ENCODE peak calls at places on chromosome 6, in nine cellular contexts. One of them, this sample, is unnamed.

GRCh38 chr6:3333263-3333662 is 74.5 kb downstream of the PSMG4 start:
- DNase-seq in hypothalamus: no peak
- DNase-seq in frontal cortex: no peak
- DNase-seq in stimulated activated CD4-positive, alpha-beta T cell treated with anti-CD3 and anti-CD28 coated beads, TNF-alpha, amount 100 ng/mL, for 4 hours: no peak
- DNase-seq in heart left ventricle: no peak
- DNase-seq in A549: no peak
- DNase-seq in Ammon's horn: no peak
- DNase-seq in aorta: no peak
- DNase-seq in posterior cingulate gyrus: peak; percentile 58
- DNase-seq in this sample: no peak

GRCh38 chr6:94215614-94216013 is 796.3 kb upstream of the EPHA7 start:
- DNase-seq in Ammon's horn: no peak
- DNase-seq in A549: no peak
- DNase-seq in heart left ventricle: no peak
- DNase-seq in frontal cortex: no peak
- DNase-seq in stimulated activated CD4-positive, alpha-beta T cell treated with anti-CD3 and anti-CD28 coated beads, TNF-alpha, amount 100 ng/mL, for 4 hours: no peak
- DNase-seq in hypothalamus: no peak
- DNase-seq in aorta: no peak
- DNase-seq in posterior cingulate gyrus: no peak
- DNase-seq in this sample: no peak

GRCh38 chr6:112501705-112502104 is 154.6 kb downstream of the RFPL4B start:
- DNase-seq in hypothalamus: no peak
- DNase-seq in aorta: no peak
- DNase-seq in posterior cingulate gyrus: peak; percentile 90
- DNase-seq in heart left ventricle: peak; percentile 42
- DNase-seq in frontal cortex: no peak
- DNase-seq in stimulated activated CD4-positive, alpha-beta T cell treated with anti-CD3 and anti-CD28 coated beads, TNF-alpha, amount 100 ng/mL, for 4 hours: no peak
- DNase-seq in A549: no peak
- DNase-seq in Ammon's horn: peak; percentile 89
- DNase-seq in this sample: no peak

GRCh38 chr6:100862063-100862462 is 19.1 kb downstream of the ASCC3 start:
- DNase-seq in hypothalamus: no peak
- DNase-seq in A549: no peak
- DNase-seq in heart left ventricle: no peak
- DNase-seq in posterior cingulate gyrus: no peak
- DNase-seq in aorta: no peak
- DNase-seq in stimulated activated CD4-positive, alpha-beta T cell treated with anti-CD3 and anti-CD28 coated beads, TNF-alpha, amount 100 ng/mL, for 4 hours: no peak
- DNase-seq in frontal cortex: no peak
- DNase-seq in Ammon's horn: no peak
- DNase-seq in this sample: no peak

GRCh38 chr6:33430991-33431879 is 11.4 kb downstream of the SYNGAP1 start:
- DNase-seq in hypothalamus: peak; percentile 17
- DNase-seq in frontal cortex: peak; percentile 92
- DNase-seq in A549: peak; percentile 81
- DNase-seq in heart left ventricle: peak; percentile 63
- DNase-seq in Ammon's horn: peak; percentile 95
- DNase-seq in posterior cingulate gyrus: peak; percentile 98
- DNase-seq in aorta: peak; percentile 43
- DNase-seq in stimulated activated CD4-positive, alpha-beta T cell treated with anti-CD3 and anti-CD28 coated beads, TNF-alpha, amount 100 ng/mL, for 4 hours: no peak
- DNase-seq in this sample: peak; percentile 51

GRCh38 chr6:55694148-55694547 is 115.2 kb upstream of the HMGCLL1 start:
- DNase-seq in posterior cingulate gyrus: no peak
- DNase-seq in aorta: no peak
- DNase-seq in heart left ventricle: peak; percentile 56
- DNase-seq in frontal cortex: no peak
- DNase-seq in Ammon's horn: no peak
- DNase-seq in A549: no peak
- DNase-seq in hypothalamus: no peak
- DNase-seq in stimulated activated CD4-positive, alpha-beta T cell treated with anti-CD3 and anti-CD28 coated beads, TNF-alpha, amount 100 ng/mL, for 4 hours: no peak
- DNase-seq in this sample: no peak

GRCh38 chr6:166024252-166024651 is 143.4 kb downstream of the TBXT start:
- DNase-seq in heart left ventricle: no peak
- DNase-seq in frontal cortex: no peak
- DNase-seq in hypothalamus: no peak
- DNase-seq in aorta: no peak
- DNase-seq in Ammon's horn: no peak
- DNase-seq in stimulated activated CD4-positive, alpha-beta T cell treated with anti-CD3 and anti-CD28 coated beads, TNF-alpha, amount 100 ng/mL, for 4 hours: no peak
- DNase-seq in A549: no peak
- DNase-seq in posterior cingulate gyrus: peak; percentile 71
- DNase-seq in this sample: no peak

GRCh38 chr6:25027221-25027916 is 91.6 kb upstream of the RIPOR2 start:
- DNase-seq in heart left ventricle: no peak
- DNase-seq in aorta: no peak
- DNase-seq in A549: no peak
- DNase-seq in frontal cortex: no peak
- DNase-seq in stimulated activated CD4-positive, alpha-beta T cell treated with anti-CD3 and anti-CD28 coated beads, TNF-alpha, amount 100 ng/mL, for 4 hours: peak; percentile 47
- DNase-seq in posterior cingulate gyrus: no peak
- DNase-seq in Ammon's horn: no peak
- DNase-seq in hypothalamus: no peak
- DNase-seq in this sample: no peak

GRCh38 chr6:113856011-113856551 is 1.1 kb upstream of the MARCKS start:
- DNase-seq in stimulated activated CD4-positive, alpha-beta T cell treated with anti-CD3 and anti-CD28 coated beads, TNF-alpha, amount 100 ng/mL, for 4 hours: no peak
- DNase-seq in Ammon's horn: peak; percentile 70
- DNase-seq in A549: peak; percentile 23
- DNase-seq in aorta: peak; percentile 45
- DNase-seq in heart left ventricle: no peak
- DNase-seq in hypothalamus: no peak
- DNase-seq in frontal cortex: no peak
- DNase-seq in posterior cingulate gyrus: peak; percentile 83
- DNase-seq in this sample: peak; percentile 58

GRCh38 chr6:164040994-164041393 is 626.5 kb downstream of the QKI start:
- DNase-seq in Ammon's horn: no peak
- DNase-seq in heart left ventricle: no peak
- DNase-seq in stimulated activated CD4-positive, alpha-beta T cell treated with anti-CD3 and anti-CD28 coated beads, TNF-alpha, amount 100 ng/mL, for 4 hours: no peak
- DNase-seq in aorta: no peak
- DNase-seq in posterior cingulate gyrus: no peak
- DNase-seq in A549: no peak
- DNase-seq in hypothalamus: no peak
- DNase-seq in frontal cortex: no peak
- DNase-seq in this sample: no peak

GRCh38 chr6:5506575-5506974 is 245.3 kb downstream of the FARS2 start:
- DNase-seq in posterior cingulate gyrus: no peak
- DNase-seq in heart left ventricle: no peak
- DNase-seq in A549: no peak
- DNase-seq in stimulated activated CD4-positive, alpha-beta T cell treated with anti-CD3 and anti-CD28 coated beads, TNF-alpha, amount 100 ng/mL, for 4 hours: no peak
- DNase-seq in frontal cortex: no peak
- DNase-seq in aorta: no peak
- DNase-seq in hypothalamus: no peak
- DNase-seq in Ammon's horn: no peak
- DNase-seq in this sample: no peak

GRCh38 chr6:7230327-7230691 is 82.7 kb downstream of the SSR1 start:
- DNase-seq in frontal cortex: no peak
- DNase-seq in Ammon's horn: no peak
- DNase-seq in aorta: no peak
- DNase-seq in A549: no peak
- DNase-seq in posterior cingulate gyrus: peak; percentile 78
- DNase-seq in hypothalamus: no peak
- DNase-seq in heart left ventricle: no peak
- DNase-seq in stimulated activated CD4-positive, alpha-beta T cell treated with anti-CD3 and anti-CD28 coated beads, TNF-alpha, amount 100 ng/mL, for 4 hours: no peak
- DNase-seq in this sample: no peak

GRCh38 chr6:105317607-105318533 is 85.0 kb downstream of the PREP start:
- DNase-seq in aorta: no peak
- DNase-seq in frontal cortex: no peak
- DNase-seq in A549: no peak
- DNase-seq in Ammon's horn: no peak
- DNase-seq in stimulated activated CD4-positive, alpha-beta T cell treated with anti-CD3 and anti-CD28 coated beads, TNF-alpha, amount 100 ng/mL, for 4 hours: no peak
- DNase-seq in hypothalamus: no peak
- DNase-seq in heart left ventricle: no peak
- DNase-seq in posterior cingulate gyrus: no peak
- DNase-seq in this sample: peak; percentile 16

GRCh38 chr6:12751694-12752304 is 35.2 kb downstream of the PHACTR1 start:
- DNase-seq in A549: peak; percentile 15
- DNase-seq in frontal cortex: peak; percentile 47
- DNase-seq in stimulated activated CD4-positive, alpha-beta T cell treated with anti-CD3 and anti-CD28 coated beads, TNF-alpha, amount 100 ng/mL, for 4 hours: no peak
- DNase-seq in heart left ventricle: peak; percentile 41
- DNase-seq in aorta: peak; percentile 61
- DNase-seq in Ammon's horn: peak; percentile 53
- DNase-seq in hypothalamus: no peak
- DNase-seq in posterior cingulate gyrus: no peak
- DNase-seq in this sample: peak; percentile 39

GRCh38 chr6:71619836-71620235 is 266.5 kb upstream of the RIMS1 start:
- DNase-seq in hypothalamus: no peak
- DNase-seq in Ammon's horn: no peak
- DNase-seq in posterior cingulate gyrus: no peak
- DNase-seq in stimulated activated CD4-positive, alpha-beta T cell treated with anti-CD3 and anti-CD28 coated beads, TNF-alpha, amount 100 ng/mL, for 4 hours: no peak
- DNase-seq in A549: no peak
- DNase-seq in aorta: no peak
- DNase-seq in frontal cortex: no peak
- DNase-seq in heart left ventricle: no peak
- DNase-seq in this sample: no peak

GRCh38 chr6:131555992-131556391 is 17.0 kb upstream of the ARG1 start:
- DNase-seq in aorta: no peak
- DNase-seq in Ammon's horn: no peak
- DNase-seq in A549: no peak
- DNase-seq in posterior cingulate gyrus: no peak
- DNase-seq in heart left ventricle: no peak
- DNase-seq in hypothalamus: no peak
- DNase-seq in frontal cortex: no peak
- DNase-seq in stimulated activated CD4-positive, alpha-beta T cell treated with anti-CD3 and anti-CD28 coated beads, TNF-alpha, amount 100 ng/mL, for 4 hours: no peak
- DNase-seq in this sample: no peak

GRCh38 chr6:1094306-1094705 is 217.6 kb upstream of the FOXQ1 start:
- DNase-seq in frontal cortex: no peak
- DNase-seq in hypothalamus: no peak
- DNase-seq in Ammon's horn: no peak
- DNase-seq in A549: no peak
- DNase-seq in posterior cingulate gyrus: no peak
- DNase-seq in heart left ventricle: no peak
- DNase-seq in aorta: no peak
- DNase-seq in stimulated activated CD4-positive, alpha-beta T cell treated with anti-CD3 and anti-CD28 coated beads, TNF-alpha, amount 100 ng/mL, for 4 hours: no peak
- DNase-seq in this sample: no peak

GRCh38 chr6:38984723-38985122 is 63.9 kb upstream of the GLP1R start:
- DNase-seq in posterior cingulate gyrus: no peak
- DNase-seq in Ammon's horn: no peak
- DNase-seq in stimulated activated CD4-positive, alpha-beta T cell treated with anti-CD3 and anti-CD28 coated beads, TNF-alpha, amount 100 ng/mL, for 4 hours: no peak
- DNase-seq in A549: no peak
- DNase-seq in hypothalamus: no peak
- DNase-seq in heart left ventricle: no peak
- DNase-seq in frontal cortex: no peak
- DNase-seq in aorta: no peak
- DNase-seq in this sample: no peak

GRCh38 chr6:116763048-116763447 is 2.5 kb downstream of the FAM162B start:
- DNase-seq in hypothalamus: no peak
- DNase-seq in aorta: no peak
- DNase-seq in Ammon's horn: no peak
- DNase-seq in frontal cortex: no peak
- DNase-seq in heart left ventricle: no peak
- DNase-seq in posterior cingulate gyrus: no peak
- DNase-seq in stimulated activated CD4-positive, alpha-beta T cell treated with anti-CD3 and anti-CD28 coated beads, TNF-alpha, amount 100 ng/mL, for 4 hours: no peak
- DNase-seq in A549: no peak
- DNase-seq in this sample: no peak

GRCh38 chr6:127518212-127518709 is 874 bp downstream of the MTCL3 start:
- DNase-seq in Ammon's horn: peak; percentile 7
- DNase-seq in aorta: no peak
- DNase-seq in hypothalamus: no peak
- DNase-seq in heart left ventricle: no peak
- DNase-seq in stimulated activated CD4-positive, alpha-beta T cell treated with anti-CD3 and anti-CD28 coated beads, TNF-alpha, amount 100 ng/mL, for 4 hours: no peak
- DNase-seq in frontal cortex: no peak
- DNase-seq in posterior cingulate gyrus: no peak
- DNase-seq in A549: peak; percentile 22
- DNase-seq in this sample: no peak

GRCh38 chr6:76752841-76753240 is 680.4 kb upstream of the IMPG1 start:
- DNase-seq in Ammon's horn: no peak
- DNase-seq in stimulated activated CD4-positive, alpha-beta T cell treated with anti-CD3 and anti-CD28 coated beads, TNF-alpha, amount 100 ng/mL, for 4 hours: no peak
- DNase-seq in aorta: no peak
- DNase-seq in hypothalamus: no peak
- DNase-seq in frontal cortex: no peak
- DNase-seq in A549: no peak
- DNase-seq in posterior cingulate gyrus: no peak
- DNase-seq in heart left ventricle: no peak
- DNase-seq in this sample: no peak

GRCh38 chr6:41940759-41941279 is 789 bp downstream of the CCND3 start:
- DNase-seq in Ammon's horn: peak; percentile 28
- DNase-seq in A549: no peak
- DNase-seq in posterior cingulate gyrus: peak; percentile 94
- DNase-seq in hypothalamus: no peak
- DNase-seq in aorta: peak; percentile 63
- DNase-seq in heart left ventricle: peak; percentile 74
- DNase-seq in stimulated activated CD4-positive, alpha-beta T cell treated with anti-CD3 and anti-CD28 coated beads, TNF-alpha, amount 100 ng/mL, for 4 hours: no peak
- DNase-seq in frontal cortex: no peak
- DNase-seq in this sample: no peak

GRCh38 chr6:117919775-117920492 is 12.9 kb downstream of the SLC35F1 start:
- DNase-seq in posterior cingulate gyrus: peak; percentile 91
- DNase-seq in stimulated activated CD4-positive, alpha-beta T cell treated with anti-CD3 and anti-CD28 coated beads, TNF-alpha, amount 100 ng/mL, for 4 hours: no peak
- DNase-seq in aorta: peak; percentile 46
- DNase-seq in frontal cortex: no peak
- DNase-seq in Ammon's horn: peak; percentile 67
- DNase-seq in A549: no peak
- DNase-seq in heart left ventricle: peak; percentile 30
- DNase-seq in hypothalamus: peak; percentile 15
- DNase-seq in this sample: peak; percentile 16